ENCODE peak calls at places on chromosomes 3 and 15, in four cellular contexts. I, P, E and R are unnamed samples.

GRCh38 chr3:62529230-62529629 is 155.9 kb upstream of the FEZF2 start:
- DNase-seq in I (peak), P (no peak), E (no peak), R (no peak)

GRCh38 chr3:104392327-104392726 is 974.4 kb upstream of the ALCAM start:
- DNase-seq in I (no peak), P (no peak), E (no peak), R (no peak)

GRCh38 chr3:55446860-55447259 is 40.2 kb downstream of the WNT5A start:
- DNase-seq in I (no peak), P (no peak), E (no peak), R (no peak)

GRCh38 chr3:172622156-172622555 is 88.7 kb downstream of the NCEH1 start:
- DNase-seq in I (no peak), P (no peak), E (no peak), R (no peak)

GRCh38 chr3:103052236-103052830 is 617.5 kb downstream of the ZPLD1 start:
- DNase-seq in I (no peak), P (no peak), E (no peak), R (no peak)

GRCh38 chr3:177680442-177680821 is 483.1 kb upstream of the TBL1XR1 start:
- DNase-seq in I (peak), P (no peak), E (no peak), R (no peak)

GRCh38 chr15:90097475-90097874 is 4.8 kb downstream of the IDH2 start:
- DNase-seq in I (no peak), P (peak), E (no peak), R (peak)

GRCh38 chr3:37861540-37862051 is at the start of gene CTDSPL:
- DNase-seq in I (peak), P (no peak), E (peak), R (no peak)

GRCh38 chr3:43998841-43999805 is 242.6 kb upstream of the TOPAZ1 start:
- DNase-seq in I (no peak), P (no peak), E (peak), R (no peak)

GRCh38 chr15:76967067-76967466 is 27.9 kb upstream of the PSTPIP1 start:
- DNase-seq in I (no peak), P (no peak), E (no peak), R (no peak)

GRCh38 chr3:44795197-44795596 is 33.6 kb downstream of the KIF15 start:
- DNase-seq in I (peak), P (no peak), E (no peak), R (no peak)

GRCh38 chr15:86690566-86690965 is 610.9 kb downstream of the AGBL1 start:
- DNase-seq in I (no peak), P (no peak), E (no peak), R (no peak)

GRCh38 chr3:53154731-53155320 is 6.2 kb upstream of the PRKCD start:
- DNase-seq in I (no peak), P (no peak), E (no peak), R (no peak)

GRCh38 chr15:82901114-82901805 is 51.3 kb downstream of the HOMER2 start:
- DNase-seq in I (no peak), P (no peak), E (no peak), R (no peak)

GRCh38 chr3:192923731-192924130 is 6.1 kb upstream of the MB21D2 start:
- DNase-seq in I (no peak), P (no peak), E (no peak), R (no peak)

GRCh38 chr3:111590096-111590491 is 5.1 kb downstream of the ZBED2 start:
- DNase-seq in I (no peak), P (no peak), E (no peak), R (no peak)

GRCh38 chr3:25156526-25157075 is 271.5 kb upstream of the RARB start:
- DNase-seq in I (peak), P (no peak), E (no peak), R (no peak)

GRCh38 chr15:23482764-23483489 is 35.9 kb upstream of the GOLGA6L2 start:
- DNase-seq in I (no peak), P (no peak), E (no peak), R (no peak)

GRCh38 chr3:77038928-77039605 is 832 bp upstream of the ROBO2 start:
- DNase-seq in I (peak), P (no peak), E (peak), R (no peak)

GRCh38 chr3:196273655-196274054 is 13.9 kb downstream of the PCYT1A start:
- DNase-seq in I (no peak), P (no peak), E (no peak), R (no peak)

GRCh38 chr15:74251187-74251811 is 15.2 kb downstream of the CCDC33 start:
- DNase-seq in I (no peak), P (no peak), E (peak), R (no peak)

GRCh38 chr3:3160826-3161225 is 18.7 kb downstream of the CRBN start:
- DNase-seq in I (no peak), P (no peak), E (no peak), R (no peak)

GRCh38 chr15:101081900-101082299 is 162.7 kb downstream of the LRRK1 start:
- DNase-seq in I (no peak), P (no peak), E (no peak), R (no peak)

GRCh38 chr15:40906947-40907802 is 12.9 kb downstream of the VPS18 start:
- DNase-seq in I (peak), P (no peak), E (no peak), R (no peak)

GRCh38 chr15:39593071-39594055 is 12.5 kb downstream of the THBS1 start:
- DNase-seq in I (peak), P (no peak), E (no peak), R (no peak)

GRCh38 chr15:78492841-78493240 is 14.5 kb upstream of the HYKK start:
- DNase-seq in I (peak), P (no peak), E (no peak), R (no peak)

GRCh38 chr3:152879130-152879789 is 44.3 kb downstream of the P2RY1 start:
- DNase-seq in I (no peak), P (no peak), E (no peak), R (peak)

GRCh38 chr15:66151809-66152208 is 101.7 kb downstream of the MEGF11 start:
- DNase-seq in I (no peak), P (no peak), E (no peak), R (no peak)

GRCh38 chr3:124282751-124283643 is 291.1 kb upstream of the ROPN1 start:
- DNase-seq in I (peak), P (no peak), E (no peak), R (no peak)

GRCh38 chr3:22685598-22685997 is 517.5 kb upstream of the UBE2E2 start:
- DNase-seq in I (no peak), P (no peak), E (no peak), R (no peak)

GRCh38 chr3:86969500-86970189 is 21.3 kb downstream of the VGLL3 start:
- DNase-seq in I (peak), P (no peak), E (no peak), R (no peak)